ENCODE peak calls at places on chromosomes 11 and 22, in four cellular contexts. R is hypothalamus; J is stimulated activated CD8-positive, alpha-beta memory T cell treated with anti-CD3 and anti-CD28 coated beads, Interleukin-2, amount 100 ng/mL, for 48 hours; M is Daoy. E is an unnamed sample.

GRCh38 chr11:87437844-87438223 is 400.1 kb downstream of the TMEM135 start:
- DNase-seq in R (no peak), J (no peak), M (peak; percentile 15), E (no peak)

GRCh38 chr11:36073411-36074203 is 129.7 kb downstream of the LDLRAD3 start:
- DNase-seq in R (peak; percentile 31), J (no peak), M (peak; percentile 20), E (no peak)

GRCh38 chr22:20249797-20250354 is 18.2 kb downstream of the RTN4R start:
- DNase-seq in R (no peak), J (no peak), M (no peak), E (no peak)

GRCh38 chr22:23256986-23257888 is 76.9 kb downstream of the BCR start:
- DNase-seq in R (no peak), J (no peak), M (no peak), E (no peak)

GRCh38 chr22:32628626-32629587 is 154.3 kb downstream of the FBXO7 start:
- DNase-seq in R (no peak), J (no peak), M (no peak), E (no peak)

GRCh38 chr22:37053310-37054077 is 2.0 kb downstream of the KCTD17 start:
- DNase-seq in R (no peak), J (no peak), M (no peak), E (no peak)

GRCh38 chr22:19429950-19430889 is 1.3 kb downstream of the HIRA start:
- DNase-seq in R (no peak), J (no peak), M (peak; percentile 36), E (peak; percentile 22)

GRCh38 chr22:30170126-30170525 is 76.4 kb downstream of the LIF start:
- DNase-seq in R (no peak), J (no peak), M (no peak), E (no peak)

GRCh38 chr11:112655386-112655785 is 305.8 kb upstream of the NCAM1 start:
- DNase-seq in R (no peak), J (no peak), M (peak; percentile 24), E (no peak)

GRCh38 chr22:38796262-38796957 is 2.5 kb upstream of the DNAL4 start:
- DNase-seq in R (no peak), J (no peak), M (no peak), E (no peak)

GRCh38 chr22:50576070-50576469 is 2.2 kb downstream of the CPT1B start:
- DNase-seq in R (no peak), J (no peak), M (peak; percentile 63), E (no peak)

GRCh38 chr11:112320668-112321067 is 60.0 kb upstream of the PLET1 start:
- DNase-seq in R (no peak), J (no peak), M (peak; percentile 80), E (no peak)

GRCh38 chr11:70782401-70782913 is 384.1 kb downstream of the CTTN start:
- DNase-seq in R (no peak), J (no peak), M (no peak), E (no peak)

GRCh38 chr11:95877288-95877687 is 46.6 kb downstream of the MTMR2 start:
- DNase-seq in R (no peak), J (no peak), M (peak; percentile 85), E (no peak)

GRCh38 chr11:114321621-114322257 is 25.5 kb downstream of the NNMT start:
- DNase-seq in R (no peak), J (no peak), M (peak; percentile 62), E (no peak)

GRCh38 chr11:130827697-130828377 is 88.4 kb downstream of the SNX19 start:
- DNase-seq in R (no peak), J (no peak), M (peak; percentile 91), E (no peak)

GRCh38 chr11:103862827-103863213 is 173.6 kb upstream of the DDI1 start:
- DNase-seq in R (no peak), J (no peak), M (no peak), E (no peak)